ENCODE peak calls at places on chromosomes 2 and 18, in seven cellular contexts. One of them, this sample, is unnamed.

GRCh38 chr2:240567872-240568677 is at the start of gene RNPEPL1:
- DNase-seq in aorta: peak; percentile 85
- DNase-seq in heart right ventricle: peak; percentile 21
- DNase-seq in small intestine: peak; percentile 64
- DNase-seq in iPS DF 6.9: no peak
- DNase-seq in adrenal gland: peak; percentile 39
- DNase-seq in GM12878: no peak
- DNase-seq in this sample: no peak

GRCh38 chr2:150532883-150533282 is 45.4 kb upstream of the RND3 start:
- DNase-seq in small intestine: no peak
- DNase-seq in aorta: no peak
- DNase-seq in GM12878: no peak
- DNase-seq in adrenal gland: no peak
- DNase-seq in iPS DF 6.9: no peak
- DNase-seq in heart right ventricle: no peak
- DNase-seq in this sample: no peak

GRCh38 chr18:79896746-79897145 is 54.7 kb downstream of the SLC66A2 start:
- DNase-seq in adrenal gland: no peak
- DNase-seq in heart right ventricle: no peak
- DNase-seq in aorta: no peak
- DNase-seq in iPS DF 6.9: no peak
- DNase-seq in GM12878: no peak
- DNase-seq in small intestine: no peak
- DNase-seq in this sample: no peak

GRCh38 chr2:219724628-219725027 is 97.2 kb downstream of the SLC4A3 start:
- DNase-seq in GM12878: no peak
- DNase-seq in adrenal gland: peak; percentile 6
- DNase-seq in small intestine: no peak
- DNase-seq in iPS DF 6.9: no peak
- DNase-seq in heart right ventricle: no peak
- DNase-seq in aorta: no peak
- DNase-seq in this sample: peak; percentile 20

GRCh38 chr2:72824224-72824842 is 1.5 kb downstream of the EXOC6B start:
- DNase-seq in adrenal gland: peak; percentile 40
- DNase-seq in iPS DF 6.9: no peak
- DNase-seq in aorta: no peak
- DNase-seq in heart right ventricle: no peak
- DNase-seq in GM12878: no peak
- DNase-seq in small intestine: peak; percentile 71
- DNase-seq in this sample: no peak

GRCh38 chr2:85987266-85988178 is 98.7 kb upstream of the ST3GAL5 start:
- DNase-seq in adrenal gland: peak; percentile 61
- DNase-seq in small intestine: no peak
- DNase-seq in aorta: no peak
- DNase-seq in GM12878: no peak
- DNase-seq in iPS DF 6.9: no peak
- DNase-seq in heart right ventricle: no peak
- DNase-seq in this sample: no peak

GRCh38 chr2:216792222-216793001 is 67.5 kb downstream of the TNP1 start:
- DNase-seq in adrenal gland: peak; percentile 13
- DNase-seq in heart right ventricle: no peak
- DNase-seq in small intestine: no peak
- DNase-seq in GM12878: no peak
- DNase-seq in aorta: peak; percentile 86
- DNase-seq in iPS DF 6.9: no peak
- DNase-seq in this sample: no peak

GRCh38 chr18:76390452-76391035 is 104.5 kb downstream of the ZNF516 start:
- DNase-seq in aorta: no peak
- DNase-seq in adrenal gland: peak; percentile 27
- DNase-seq in heart right ventricle: no peak
- DNase-seq in small intestine: peak; percentile 74
- DNase-seq in GM12878: no peak
- DNase-seq in iPS DF 6.9: no peak
- DNase-seq in this sample: no peak

GRCh38 chr2:168157926-168158325 is 89.5 kb downstream of the STK39 start:
- DNase-seq in GM12878: no peak
- DNase-seq in small intestine: no peak
- DNase-seq in iPS DF 6.9: no peak
- DNase-seq in adrenal gland: no peak
- DNase-seq in aorta: no peak
- DNase-seq in heart right ventricle: no peak
- DNase-seq in this sample: no peak

GRCh38 chr2:238106698-238107524 is 6.8 kb downstream of the ESPNL start:
- DNase-seq in heart right ventricle: no peak
- DNase-seq in iPS DF 6.9: no peak
- DNase-seq in GM12878: no peak
- DNase-seq in aorta: peak; percentile 72
- DNase-seq in small intestine: no peak
- DNase-seq in adrenal gland: no peak
- DNase-seq in this sample: no peak

GRCh38 chr18:59986139-59986538 is 86.3 kb downstream of the PMAIP1 start:
- DNase-seq in adrenal gland: no peak
- DNase-seq in iPS DF 6.9: no peak
- DNase-seq in aorta: no peak
- DNase-seq in heart right ventricle: no peak
- DNase-seq in GM12878: no peak
- DNase-seq in small intestine: no peak
- DNase-seq in this sample: no peak

GRCh38 chr2:105179469-105180372 is 61.8 kb upstream of the GPR45 start:
- DNase-seq in aorta: no peak
- DNase-seq in GM12878: no peak
- DNase-seq in iPS DF 6.9: no peak
- DNase-seq in small intestine: peak; percentile 44
- DNase-seq in heart right ventricle: peak; percentile 18
- DNase-seq in adrenal gland: peak; percentile 72
- DNase-seq in this sample: peak; percentile 21

GRCh38 chr2:239522740-239523119 is 121.9 kb upstream of the HDAC4 start:
- DNase-seq in GM12878: no peak
- DNase-seq in adrenal gland: no peak
- DNase-seq in aorta: peak; percentile 57
- DNase-seq in iPS DF 6.9: no peak
- DNase-seq in small intestine: no peak
- DNase-seq in heart right ventricle: no peak
- DNase-seq in this sample: no peak

GRCh38 chr2:127630409-127631183 is 15.4 kb upstream of the GPR17 start:
- DNase-seq in aorta: no peak
- DNase-seq in GM12878: no peak
- DNase-seq in small intestine: no peak
- DNase-seq in iPS DF 6.9: no peak
- DNase-seq in adrenal gland: no peak
- DNase-seq in heart right ventricle: no peak
- DNase-seq in this sample: no peak

GRCh38 chr2:188495990-188496431 is 204.3 kb downstream of the GULP1 start:
- DNase-seq in aorta: no peak
- DNase-seq in heart right ventricle: no peak
- DNase-seq in adrenal gland: peak; percentile 16
- DNase-seq in iPS DF 6.9: no peak
- DNase-seq in small intestine: no peak
- DNase-seq in GM12878: no peak
- DNase-seq in this sample: no peak

GRCh38 chr2:45009928-45010705 is 865 bp upstream of the SIX2 start:
- DNase-seq in small intestine: no peak
- DNase-seq in aorta: peak; percentile 94
- DNase-seq in heart right ventricle: peak; percentile 81
- DNase-seq in adrenal gland: peak; percentile 52
- DNase-seq in GM12878: no peak
- DNase-seq in iPS DF 6.9: no peak
- DNase-seq in this sample: no peak

DNA sequence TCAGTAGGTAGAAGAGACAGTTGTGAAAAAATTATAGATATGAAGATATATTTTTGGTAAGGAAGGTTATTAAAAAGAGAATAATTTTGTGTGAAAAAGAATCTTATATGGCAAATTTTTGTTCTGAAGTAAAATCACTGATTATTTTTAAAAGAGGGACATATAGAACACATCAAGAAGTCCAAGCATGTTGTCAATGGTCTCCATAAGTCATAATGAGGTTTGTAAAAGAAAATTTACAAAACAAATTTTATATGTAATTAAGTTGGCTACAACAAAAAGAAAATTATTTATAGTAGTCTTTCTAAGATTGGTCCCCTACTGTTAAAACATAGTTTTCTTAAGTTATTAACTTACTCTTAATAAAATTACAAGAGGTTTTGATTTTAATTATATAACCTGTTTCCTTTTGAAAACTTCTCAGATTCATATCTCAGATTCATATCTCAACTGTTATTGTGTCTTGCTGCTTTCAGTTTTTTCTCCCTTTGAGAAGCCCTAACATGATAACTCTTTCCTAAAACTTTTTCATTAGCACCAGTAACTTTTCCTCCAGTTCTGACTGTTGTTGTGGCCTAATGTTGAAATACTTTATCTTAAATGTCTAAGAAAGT is 81.2 kb downstream of the SH3YL1 start:
- DNase-seq in adrenal gland: no peak
- DNase-seq in iPS DF 6.9: peak; percentile 31
- DNase-seq in heart right ventricle: no peak
- DNase-seq in small intestine: no peak
- DNase-seq in aorta: no peak
- DNase-seq in GM12878: no peak
- DNase-seq in this sample: no peak
- H3K9me3 ChIP-seq in adrenal gland: no peaks in the 10 kb centered on the region
- H3K9me3 ChIP-seq in iPS DF 6.9: peaks cover 10% of the 10 kb centered on the region
- H3K9me3 ChIP-seq in heart right ventricle: no peaks in the 10 kb centered on the region
- H3K9me3 ChIP-seq in small intestine: no peaks in the 10 kb centered on the region
- H3K9me3 ChIP-seq in aorta: peaks cover 3% of the 10 kb centered on the region
- H3K9me3 ChIP-seq in GM12878: no peaks in the 10 kb centered on the region
- H3K9me3 ChIP-seq in this sample: peaks cover 10% of the 10 kb centered on the region

GRCh38 chr2:176174850-176175728 is 13.4 kb upstream of the HOXD1 start:
- DNase-seq in iPS DF 6.9: no peak
- DNase-seq in small intestine: no peak
- DNase-seq in heart right ventricle: no peak
- DNase-seq in aorta: no peak
- DNase-seq in GM12878: no peak
- DNase-seq in adrenal gland: peak; percentile 54
- DNase-seq in this sample: no peak

GRCh38 chr2:176172748-176173586 is 15.5 kb upstream of the HOXD1 start:
- DNase-seq in iPS DF 6.9: no peak
- DNase-seq in adrenal gland: no peak
- DNase-seq in heart right ventricle: no peak
- DNase-seq in GM12878: no peak
- DNase-seq in aorta: no peak
- DNase-seq in small intestine: no peak
- DNase-seq in this sample: no peak

GRCh38 chr2:176175729-176176074 is 12.8 kb upstream of the HOXD1 start:
- DNase-seq in iPS DF 6.9: no peak
- DNase-seq in GM12878: no peak
- DNase-seq in small intestine: no peak
- DNase-seq in aorta: no peak
- DNase-seq in heart right ventricle: no peak
- DNase-seq in adrenal gland: no peak
- DNase-seq in this sample: no peak

GRCh38 chr2:176173679-176174381 is 14.6 kb upstream of the HOXD1 start:
- DNase-seq in adrenal gland: no peak
- DNase-seq in small intestine: no peak
- DNase-seq in aorta: no peak
- DNase-seq in heart right ventricle: no peak
- DNase-seq in GM12878: no peak
- DNase-seq in iPS DF 6.9: no peak
- DNase-seq in this sample: no peak

DNA sequence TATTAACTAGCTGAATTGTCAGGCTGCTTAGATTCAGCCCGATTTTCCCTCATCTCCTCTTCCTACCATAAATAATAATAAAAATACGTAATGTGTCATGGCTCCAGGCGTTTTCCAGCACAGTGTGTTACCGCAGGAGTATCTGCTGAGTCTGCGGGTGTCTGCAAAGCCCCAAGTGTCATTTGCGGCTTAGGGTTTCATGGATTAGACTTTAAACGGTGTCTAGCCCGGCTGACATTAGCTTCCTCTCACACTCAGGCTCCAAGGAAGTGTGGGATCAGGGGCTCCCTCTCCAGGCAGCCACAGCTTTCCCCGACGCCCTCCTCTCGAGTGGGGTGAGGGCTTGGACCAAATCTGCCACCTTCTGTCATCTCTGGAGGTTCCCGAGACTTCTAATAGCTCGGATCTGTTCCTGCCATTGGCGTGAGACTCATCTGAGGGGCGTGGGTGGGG is 14.1 kb upstream of the HOXD1 start:
- DNase-seq in aorta: no peak
- DNase-seq in heart right ventricle: no peak
- DNase-seq in iPS DF 6.9: no peak
- DNase-seq in adrenal gland: no peak
- DNase-seq in GM12878: no peak
- DNase-seq in small intestine: no peak
- DNase-seq in this sample: no peak
- H3K4me3 ChIP-seq in aorta: no peak overlapping the region
- H3K4me3 ChIP-seq in heart right ventricle: no peak overlapping the region
- H3K4me3 ChIP-seq in iPS DF 6.9: no peak overlapping the region
- H3K4me3 ChIP-seq in adrenal gland: no peak overlapping the region
- H3K4me3 ChIP-seq in GM12878: no peak overlapping the region
- H3K4me3 ChIP-seq in small intestine: no peak overlapping the region
- H3K4me3 ChIP-seq in this sample: no peak overlapping the region

DNA sequence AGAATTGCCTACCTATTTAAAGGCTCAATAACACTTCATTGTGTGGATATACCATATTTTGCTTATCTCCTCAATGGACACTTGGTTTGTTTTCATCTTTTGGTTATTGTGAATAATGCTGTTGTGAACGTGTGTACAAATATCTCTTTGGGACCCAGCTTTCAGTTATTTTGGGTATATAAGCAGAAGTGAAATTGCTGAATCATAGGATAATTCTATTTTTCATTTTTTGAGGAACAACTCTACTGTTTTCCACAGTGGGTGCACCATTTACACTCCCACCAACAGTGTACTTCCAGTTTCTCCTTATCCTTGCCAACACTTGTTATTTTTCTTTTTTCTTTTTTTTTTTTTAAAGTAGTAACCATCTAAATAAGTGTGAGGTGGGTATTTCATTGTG is 29.0 kb downstream of the PTPN4 start:
- DNase-seq in heart right ventricle: no peak
- DNase-seq in GM12878: no peak
- DNase-seq in aorta: no peak
- DNase-seq in small intestine: no peak
- DNase-seq in adrenal gland: no peak
- DNase-seq in iPS DF 6.9: no peak
- DNase-seq in this sample: no peak
- H3K9me3 ChIP-seq in heart right ventricle: peaks cover 52% of the 10 kb centered on the region
- H3K9me3 ChIP-seq in GM12878: peaks cover 11% of the 10 kb centered on the region
- H3K9me3 ChIP-seq in aorta: no peaks in the 10 kb centered on the region
- H3K9me3 ChIP-seq in small intestine: no peaks in the 10 kb centered on the region
- H3K9me3 ChIP-seq in adrenal gland: no peaks in the 10 kb centered on the region
- H3K9me3 ChIP-seq in iPS DF 6.9: no peaks in the 10 kb centered on the region
- H3K9me3 ChIP-seq in this sample: peaks cover 6% of the 10 kb centered on the region

GRCh38 chr2:206958236-206958635 is 18.9 kb downstream of the CPO start:
- DNase-seq in iPS DF 6.9: no peak
- DNase-seq in small intestine: no peak
- DNase-seq in adrenal gland: no peak
- DNase-seq in heart right ventricle: no peak
- DNase-seq in aorta: no peak
- DNase-seq in GM12878: no peak
- DNase-seq in this sample: no peak

DNA sequence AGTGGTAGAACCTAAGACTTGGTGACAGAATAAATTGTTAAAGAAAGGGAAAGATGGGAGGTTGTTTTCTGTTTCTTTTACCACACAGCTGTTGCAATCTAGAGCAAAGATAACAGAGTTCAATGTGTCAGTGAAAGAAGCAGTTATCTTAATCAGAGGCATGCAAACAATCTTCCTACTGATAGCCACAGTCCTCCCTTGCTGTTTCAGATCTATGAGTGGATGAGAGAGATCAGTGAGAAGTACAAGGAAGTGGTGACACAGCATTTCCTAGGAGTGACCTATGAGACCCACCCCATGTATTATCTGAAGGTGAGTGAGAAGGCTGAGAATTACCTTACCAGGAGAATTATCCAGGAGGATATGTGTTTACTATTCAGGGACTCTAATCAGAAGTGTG is 15.9 kb downstream of the CPO start:
- DNase-seq in iPS DF 6.9: no peak
- DNase-seq in small intestine: peak; percentile 97
- DNase-seq in heart right ventricle: no peak
- DNase-seq in adrenal gland: no peak
- DNase-seq in GM12878: no peak
- DNase-seq in aorta: no peak
- DNase-seq in this sample: no peak
- H3K4me3 ChIP-seq in iPS DF 6.9: no peak overlapping the region
- H3K4me3 ChIP-seq in small intestine: no peak overlapping the region
- H3K4me3 ChIP-seq in heart right ventricle: no peak overlapping the region
- H3K4me3 ChIP-seq in adrenal gland: no peak overlapping the region
- H3K4me3 ChIP-seq in GM12878: no peak overlapping the region
- H3K4me3 ChIP-seq in aorta: no peak overlapping the region
- H3K4me3 ChIP-seq in this sample: no peak overlapping the region

This sample was measured in AG04450.